ENCODE peak calls at places on chromosomes 4 and X, in six cellular contexts. M, B, O, G, K and N are unnamed samples. For H3K27me3, the result is how much of the 10 kb centered on the place peaks cover.

GRCh38 chr4:16204505-16204904 is 21.8 kb downstream of the TAPT1 start:
- DNase-seq in M (no peak), B (no peak), O (no peak), G (no peak), K (no peak), N (no peak)

GRCh38 chr4:117434424-117434823 is 349.0 kb upstream of the TRAM1L1 start:
- DNase-seq in M (no peak), B (no peak), O (no peak), G (no peak), K (no peak), N (no peak)

GRCh38 chr4:140099993-140100392 is 54.0 kb downstream of the MAML3 start:
- DNase-seq in M (no peak), B (no peak), O (no peak), G (no peak), K (no peak), N (peak)

GRCh38 chr4:16667464-16667863 is 231.0 kb downstream of the LDB2 start:
- DNase-seq in M (no peak), B (no peak), O (peak), G (no peak), K (peak), N (no peak)

GRCh38 chr4:53919605-53920004 is 144.8 kb downstream of the CHIC2 start:
- DNase-seq in M (no peak), B (no peak), O (no peak), G (no peak), K (no peak), N (no peak)

GRCh38 chrX:24828147-24828546 is 134.4 kb downstream of the POLA1 start:
- DNase-seq in M (no peak), B (no peak), O (no peak), G (no peak), K (no peak), N (no peak)

GRCh38 chr4:72909461-72909860 is 160.1 kb downstream of the COX18 start:
- DNase-seq in M (no peak), B (no peak), O (no peak), G (no peak), K (no peak), N (peak)

GRCh38 chr4:13322681-13323101 is 161.4 kb downstream of the RAB28 start:
- DNase-seq in M (no peak), B (no peak), O (peak), G (no peak), K (peak), N (no peak)

GRCh38 chr4:104486702-104487101 is 8.0 kb downstream of the CXXC4 start:
- DNase-seq in M (no peak), B (no peak), O (no peak), G (no peak), K (no peak), N (no peak)

GRCh38 chr4:90419124-90419711 is 292.0 kb downstream of the CCSER1 start:
- DNase-seq in M (no peak), B (no peak), O (peak), G (no peak), K (peak), N (no peak)

GRCh38 chr4:47860305-47860704 is 22.4 kb upstream of the CORIN start:
- DNase-seq in M (no peak), B (no peak), O (no peak), G (no peak), K (no peak), N (no peak)

GRCh38 chrX:153455571-153455970 is 9.7 kb upstream of the TREX2 start:
- DNase-seq in M (no peak), B (no peak), O (no peak), G (no peak), K (no peak), N (no peak)
- H3K27me3 ChIP-seq in M (under half), B (under half), O (under half), G (under half), K (under half), N (under half)

GRCh38 chr4:76589872-76590846 is 155.1 kb downstream of the SHROOM3 start:
- DNase-seq in M (peak), B (peak), O (peak), G (no peak), K (peak), N (no peak)
- H3K27ac ChIP-seq in M (no peak), B (peak), O (peak), G (peak), K (no peak), N (no peak)

GRCh38 chrX:22758807-22759481 is 240.8 kb upstream of the DDX53 start:
- DNase-seq in M (no peak), B (no peak), O (no peak), G (no peak), K (no peak), N (no peak)

GRCh38 chrX:22760513-22761057 is 239.2 kb upstream of the DDX53 start:
- DNase-seq in M (no peak), B (no peak), O (no peak), G (no peak), K (no peak), N (no peak)
- TF ChIP-seq CTCF in M (no peak), B (no peak), O (no peak), G (no peak), K (peak), N (no peak)

DNA sequence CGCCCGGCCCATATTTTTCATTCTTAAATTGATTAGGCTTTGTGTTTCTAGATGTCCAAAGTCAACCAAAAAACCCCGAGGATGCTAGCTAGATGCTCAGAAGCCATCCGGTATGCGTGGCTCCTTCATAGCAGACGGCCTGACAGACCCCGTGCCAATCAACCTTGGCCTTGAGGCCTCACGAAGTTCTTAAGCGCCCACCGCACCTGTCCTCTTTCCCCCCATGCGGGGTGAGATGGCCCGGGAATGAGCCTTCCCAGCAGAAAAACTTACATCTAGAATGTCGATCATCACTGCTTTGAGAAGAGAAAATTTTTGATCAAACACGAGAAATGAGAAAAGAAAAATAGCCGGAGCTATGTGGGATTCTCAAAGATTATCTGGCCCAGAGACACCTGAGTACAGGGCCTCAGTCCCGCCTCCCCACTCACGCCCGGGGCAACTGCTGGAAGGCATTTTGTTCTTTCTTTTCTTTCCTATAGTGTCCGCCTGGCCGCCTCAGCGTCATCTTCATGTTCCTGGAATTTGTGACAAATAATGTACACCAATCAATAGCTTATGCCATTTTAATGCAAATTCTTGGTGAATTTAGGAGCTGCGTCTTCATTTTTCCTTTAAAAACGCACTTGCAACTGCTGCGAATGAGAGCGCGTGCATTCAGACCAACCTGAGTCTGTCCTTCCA is 1.6 kb upstream of the NAT8L start:
- DNase-seq in M (no peak), B (no peak), O (no peak), G (no peak), K (no peak), N (no peak)
- H3K27me3 ChIP-seq in M (under half), B (under half), O (under half), G (under half), K (half or more), N (under half)

DNA sequence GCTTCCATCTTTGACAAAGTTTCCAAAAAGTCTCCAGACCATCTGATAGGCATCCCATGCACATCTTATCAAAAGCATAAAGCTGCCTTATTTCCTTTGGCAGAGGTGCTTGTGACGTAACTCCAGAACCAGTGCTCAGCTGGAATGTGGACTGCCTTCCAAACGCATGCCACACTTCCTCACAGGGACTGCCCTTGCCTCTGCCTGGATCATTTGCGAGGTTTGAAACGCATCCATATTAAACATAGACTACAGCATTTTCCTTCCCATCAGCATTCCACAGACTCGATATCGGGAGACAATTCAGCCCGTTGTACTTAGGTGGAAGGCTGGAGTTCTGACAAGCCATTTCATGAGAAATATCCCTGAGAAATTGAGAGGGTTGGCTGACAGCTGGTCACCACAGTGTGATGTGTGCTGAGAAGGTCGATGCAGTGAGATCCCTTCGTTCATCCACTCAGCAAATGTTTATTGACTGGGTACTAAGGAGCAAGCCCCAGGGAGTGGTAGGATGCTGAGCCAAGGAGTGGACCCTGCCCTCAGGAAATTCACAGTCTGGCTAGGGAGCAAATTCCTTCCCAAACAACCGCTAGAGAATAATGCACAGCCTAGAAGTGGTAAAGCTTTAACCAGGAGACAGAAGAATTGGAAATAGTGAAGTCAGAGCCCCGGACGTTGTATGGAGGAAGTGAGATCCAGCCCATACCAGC is 376.0 kb downstream of the BCOR start:
- DNase-seq in M (no peak), B (no peak), O (peak), G (no peak), K (no peak), N (no peak)
- H3K27ac ChIP-seq in M (no peak), B (no peak), O (no peak), G (no peak), K (no peak), N (no peak)

DNA sequence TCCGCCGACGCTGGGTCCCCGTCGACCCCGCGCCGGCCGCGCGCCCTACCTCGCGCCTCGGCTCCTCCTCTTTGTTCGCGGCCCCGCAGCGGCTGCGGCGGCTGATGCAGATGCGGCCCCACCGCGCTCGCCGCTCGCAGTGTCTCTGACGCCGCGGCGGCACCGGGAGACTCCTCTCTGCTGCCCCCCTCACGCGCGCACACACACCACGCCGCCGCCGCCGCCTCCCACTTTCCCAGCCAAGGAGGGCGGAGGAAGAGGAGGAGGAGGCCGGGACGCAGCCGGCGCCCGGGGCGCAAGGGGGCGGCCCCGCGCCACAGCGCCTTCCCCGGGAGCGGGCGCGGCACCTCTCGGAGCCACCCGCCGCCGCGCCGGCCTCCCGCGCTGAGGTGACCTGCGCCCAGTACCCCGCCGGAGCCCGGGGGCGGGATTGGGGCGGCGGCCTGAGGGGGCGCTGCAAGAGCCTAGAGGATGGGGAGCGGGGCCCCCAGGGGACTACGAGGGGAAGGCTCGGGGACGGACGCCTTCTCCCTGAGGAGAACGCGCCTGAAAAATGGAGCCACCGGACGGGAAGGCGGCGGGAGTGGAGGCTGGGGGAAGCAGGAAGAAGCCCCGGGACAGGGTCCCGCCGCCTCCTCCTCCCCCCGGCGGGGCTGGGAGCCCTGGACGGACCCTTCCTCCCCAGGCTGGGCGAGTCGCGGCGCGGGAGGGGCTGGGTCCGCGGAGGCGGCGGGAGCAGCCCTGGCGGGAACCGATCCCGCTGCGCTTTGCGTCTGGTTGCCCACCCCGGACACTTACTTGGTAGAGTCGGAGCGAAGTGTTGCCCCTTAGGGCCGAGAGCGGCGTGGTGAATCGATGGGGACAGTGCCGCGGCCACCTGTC is at the start of gene SH3RF1:
- DNase-seq in M (peak), B (peak), O (peak), G (peak), K (peak), N (peak)
- TF ChIP-seq CTCF in M (no peak), B (no peak), O (peak), G (peak), K (peak), N (peak)

GRCh38 chrX:68753218-68753617 is 75.6 kb upstream of the EFNB1 start:
- DNase-seq in M (no peak), B (no peak), O (no peak), G (no peak), K (no peak), N (no peak)
- H3K27me3 ChIP-seq in M (under half), B (under half), O (under half), G (under half), K (under half), N (half or more)

GRCh38 chr4:2818351-2818939 is 25.2 kb upstream of the ADD1 start:
- DNase-seq in M (no peak), B (no peak), O (no peak), G (no peak), K (no peak), N (peak)

GRCh38 chr4:2817701-2818350 is 24.9 kb downstream of the SH3BP2 start:
- DNase-seq in M (no peak), B (no peak), O (no peak), G (no peak), K (no peak), N (peak)

GRCh38 chr4:2817136-2817535 is 24.3 kb downstream of the SH3BP2 start:
- DNase-seq in M (no peak), B (no peak), O (no peak), G (no peak), K (no peak), N (no peak)

GRCh38 chr4:2820216-2820982 is 23.2 kb upstream of the ADD1 start:
- DNase-seq in M (no peak), B (no peak), O (no peak), G (no peak), K (no peak), N (no peak)

GRCh38 chr4:2819244-2820215 is 24.1 kb upstream of the ADD1 start:
- DNase-seq in M (no peak), B (no peak), O (no peak), G (no peak), K (no peak), N (no peak)
- H3K27ac ChIP-seq in M (no peak), B (no peak), O (no peak), G (peak), K (no peak), N (no peak)

GRCh38 chr4:29052266-29052665 is 1667.9 kb upstream of the PCDH7 start:
- DNase-seq in M (no peak), B (no peak), O (no peak), G (no peak), K (no peak), N (no peak)
- TF ChIP-seq CTCF in M (no peak), B (no peak), O (no peak), G (no peak), K (no peak), N (no peak)